ENCODE peak calls at places on chromosome 13, in eight cellular contexts. P, F, D, W, N, A, Y and J are unnamed samples.

GRCh38 chr13:29743229-29743786 is 107.1 kb downstream of the UBL3 start:
- DNase-seq in A (peak; percentile 28), D (peak; percentile 30), P (peak; percentile 63), Y (peak; percentile 79), N (peak; percentile 22), F (peak; percentile 14), W (peak; percentile 23), J (no peak)

GRCh38 chr13:73138967-73139491 is 80.2 kb downstream of the KLF5 start:
- DNase-seq in Y (no peak), W (peak; percentile 8), P (no peak), D (no peak), N (no peak), A (no peak), F (peak; percentile 52), J (no peak)

GRCh38 chr13:76621726-76622125 is 264.5 kb downstream of the KCTD12 start:
- DNase-seq in A (no peak), Y (no peak), W (no peak), P (peak; percentile 31), F (no peak), D (no peak), N (no peak), J (no peak)

GRCh38 chr13:96984061-96984508 is 10.2 kb downstream of the OXGR1 start:
- DNase-seq in A (peak; percentile 62), P (peak; percentile 12), D (no peak), W (peak; percentile 79), Y (no peak), F (peak; percentile 75), N (no peak), J (peak; percentile 38)

GRCh38 chr13:28204690-28205443 is 66.5 kb downstream of the PAN3 start:
- DNase-seq in P (no peak), W (no peak), A (no peak), D (no peak), Y (no peak), F (no peak), N (no peak), J (peak; percentile 10)

GRCh38 chr13:40338217-40338616 is 328.2 kb downstream of the FOXO1 start:
- DNase-seq in N (no peak), F (no peak), D (no peak), P (no peak), Y (no peak), W (no peak), A (no peak), J (no peak)

GRCh38 chr13:99829593-99830239 is 141.9 kb downstream of the ZIC5 start:
- DNase-seq in F (no peak), D (no peak), W (no peak), Y (no peak), A (no peak), N (no peak), P (no peak), J (no peak)

GRCh38 chr13:98312606-98313005 is 135.5 kb upstream of the RNF113B start:
- DNase-seq in Y (peak; percentile 22), D (no peak), N (no peak), W (no peak), P (no peak), F (no peak), A (no peak), J (no peak)

GRCh38 chr13:81223784-81224501 is 883.0 kb upstream of the SPRY2 start:
- DNase-seq in N (no peak), A (no peak), P (no peak), Y (no peak), F (peak; percentile 49), W (no peak), D (no peak), J (no peak)

GRCh38 chr13:67769063-67769986 is 539.2 kb upstream of the PCDH9 start:
- DNase-seq in Y (no peak), F (no peak), P (no peak), A (no peak), W (no peak), D (no peak), N (no peak), J (no peak)

GRCh38 chr13:109869312-109870237 is 83.2 kb upstream of the IRS2 start:
- DNase-seq in F (peak; percentile 32), A (no peak), Y (peak; percentile 44), D (peak; percentile 42), P (no peak), N (peak; percentile 81), W (peak; percentile 97), J (no peak)

GRCh38 chr13:109789262-109789661 is 2.9 kb upstream of the IRS2 start:
- DNase-seq in W (peak; percentile 83), A (no peak), F (no peak), D (no peak), P (no peak), Y (no peak), N (no peak), J (no peak)

GRCh38 chr13:26663801-26664200 is 96.8 kb downstream of the GPR12 start:
- DNase-seq in W (no peak), D (no peak), P (no peak), F (no peak), Y (no peak), A (no peak), N (no peak), J (no peak)

GRCh38 chr13:101346942-101347728 is 69.2 kb downstream of the NALCN start:
- DNase-seq in N (no peak), P (peak; percentile 37), A (no peak), F (no peak), W (no peak), D (no peak), Y (peak; percentile 14), J (no peak)

GRCh38 chr13:78714717-78715116 is 55.8 kb upstream of the OBI1 start:
- DNase-seq in F (no peak), W (no peak), P (no peak), A (no peak), N (no peak), Y (no peak), D (no peak), J (no peak)

GRCh38 chr13:74574964-74575728 is 440.9 kb upstream of the KLF12 start:
- DNase-seq in F (no peak), W (no peak), Y (no peak), P (no peak), D (no peak), N (no peak), A (no peak), J (no peak)
- TF ChIP-seq CTCF in F (no peak), W (no peak), Y (no peak), P (no peak), D (no peak), N (no peak), A (peak; percentile 9), J (no peak)

GRCh38 chr13:112942689-112943308 is 26.2 kb upstream of the MCF2L start:
- DNase-seq in A (peak; percentile 99), D (peak; percentile 97), Y (peak; percentile 91), F (peak; percentile 100), W (peak; percentile 99), N (peak; percentile 96), P (peak; percentile 92), J (peak; percentile 83)
- H3K4me3 ChIP-seq in A (peak overlapping the region; percentile 75), D (peak overlapping the region; percentile 59), Y (peak overlapping the region; percentile 2), F (no peak overlapping the region), W (peak overlapping the region; percentile 47), N (peak overlapping the region; percentile 61), P (no peak overlapping the region), J (no peak overlapping the region)

GRCh38 chr13:114115191-114115671 is 17.2 kb downstream of the RASA3 start:
- DNase-seq in A (no peak), W (peak; percentile 1), F (peak; percentile 74), P (peak; percentile 90), N (no peak), Y (peak; percentile 94), D (peak; percentile 13), J (no peak)
- TF ChIP-seq CTCF in A (no peak), W (no peak), F (no peak), P (no peak), N (no peak), Y (peak; percentile 37), D (no peak), J (no peak)

GRCh38 chr13:52406629-52407028 is 657 bp upstream of the THSD1 start:
- DNase-seq in P (no peak), F (no peak), D (no peak), W (no peak), Y (no peak), N (no peak), A (no peak), J (no peak)

GRCh38 chr13:52405369-52405766 is 604 bp downstream of the THSD1 start:
- DNase-seq in P (peak; percentile 11), D (no peak), W (no peak), F (no peak), A (peak; percentile 19), N (no peak), Y (no peak), J (no peak)

GRCh38 chr13:52411629-52412028 is 5.7 kb upstream of the THSD1 start:
- DNase-seq in Y (peak; percentile 81), F (no peak), D (no peak), A (no peak), P (peak; percentile 87), N (no peak), W (no peak), J (no peak)

DNA sequence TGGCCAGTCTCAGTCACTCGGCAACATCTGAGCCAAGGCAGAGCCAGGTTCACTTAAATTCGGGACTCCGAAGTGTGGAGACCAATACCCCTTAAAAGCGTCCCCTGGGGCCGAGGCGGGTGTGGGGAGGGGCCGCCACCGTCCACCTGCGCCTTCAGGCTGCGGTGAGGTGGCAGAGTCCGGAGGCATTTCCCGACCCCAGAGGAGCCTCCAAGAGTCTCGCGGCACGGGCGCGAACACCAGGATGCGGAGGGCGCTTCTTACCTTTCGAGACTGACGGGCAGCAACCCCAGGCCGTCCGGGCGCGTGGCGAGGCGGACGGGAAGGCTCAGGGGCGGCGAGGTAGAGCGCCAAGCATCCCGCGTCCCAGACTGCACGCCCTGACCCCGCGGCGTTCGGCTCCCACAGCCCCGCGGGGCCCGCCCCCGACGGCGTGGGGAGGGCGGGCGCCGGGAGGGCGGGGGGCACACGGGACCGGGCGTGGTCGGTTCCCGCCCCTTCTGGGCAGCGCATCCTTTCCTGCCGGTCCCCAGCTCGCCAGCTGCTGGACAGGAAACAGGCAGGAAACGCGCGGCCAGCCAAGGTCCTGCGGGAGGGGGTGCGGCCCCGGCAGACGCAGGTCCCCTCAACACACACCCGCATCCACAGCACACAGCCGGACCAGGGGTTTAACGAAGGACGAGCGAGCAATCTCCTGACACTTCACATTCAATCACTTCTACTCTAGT is at the start of gene THSD1:
- DNase-seq in F (peak; percentile 33), N (peak; percentile 86), P (peak; percentile 55), Y (peak; percentile 41), A (peak; percentile 62), W (peak; percentile 39), D (peak; percentile 51), J (no peak)
- H3K4me3 ChIP-seq in F (no peak within 1 kb of the TSS), N (peak within 1 kb of the TSS; percentile 77), P (peak within 1 kb of the TSS; percentile 89), Y (peak within 1 kb of the TSS; percentile 70), A (peak within 1 kb of the TSS; percentile 54), W (peak within 1 kb of the TSS; percentile 46), D (peak within 1 kb of the TSS; percentile 64), J (peak within 1 kb of the TSS; percentile 42)

GRCh38 chr13:92573467-92574057 is 653.0 kb upstream of the GPC6 start:
- DNase-seq in N (no peak), W (no peak), F (no peak), Y (peak; percentile 7), D (no peak), A (peak; percentile 76), P (peak; percentile 17), J (no peak)
- TF ChIP-seq CTCF in N (peak; percentile 7), W (no peak), F (no peak), Y (peak; percentile 23), D (no peak), A (peak; percentile 70), P (peak; percentile 17), J (no peak)